ENCODE peak calls at places on chromosomes 7 and 10, in four cellular contexts. P is HCT116, A is HepG2, O is H1. I is an unnamed sample.

GRCh38 chr10:5948999-5949759 is 28.2 kb downstream of the IL15RA start:
- DNase-seq in A (peak), P (peak), O (peak), I (peak)

GRCh38 chr7:42167206-42167913 is 69.6 kb downstream of the GLI3 start:
- DNase-seq in A (no peak), O (no peak), P (no peak), I (no peak)

GRCh38 chr10:3987142-3987974 is 202.3 kb upstream of the KLF6 start:
- DNase-seq in A (no peak), O (no peak), P (no peak), I (no peak)

GRCh38 chr7:21869785-21870402 is 75.8 kb downstream of the CDCA7L start:
- DNase-seq in A (no peak), P (no peak), O (no peak), I (no peak)

GRCh38 chr7:83514977-83515376 is 134.0 kb downstream of the SEMA3E start:
- DNase-seq in A (no peak), O (peak), P (no peak), I (no peak)

GRCh38 chr10:102152545-102152890 is 329 bp downstream of the NOLC1 start:
- DNase-seq in P (no peak), A (no peak), O (no peak), I (no peak)

GRCh38 chr10:9160275-9160674 is 1105.8 kb downstream of the GATA3 start:
- DNase-seq in O (no peak), A (no peak), P (no peak), I (no peak)

GRCh38 chr10:61992683-61993629 is 91.5 kb downstream of the ARID5B start:
- DNase-seq in O (no peak), A (no peak), P (no peak), I (no peak)

GRCh38 chr10:112950714-112951348 is 784 bp downstream of the TCF7L2 start:
- DNase-seq in A (no peak), O (no peak), P (no peak), I (peak)

GRCh38 chr7:22990588-22990949 is 23.4 kb downstream of the HYCC1 start:
- DNase-seq in O (no peak), P (no peak), A (no peak), I (no peak)

GRCh38 chr10:11874568-11875182 is 51.5 kb downstream of the PROSER2 start:
- DNase-seq in A (peak), P (peak), O (no peak), I (peak)

GRCh38 chr7:87517136-87517805 is 41.8 kb upstream of the ABCB4 start:
- DNase-seq in O (no peak), P (no peak), A (no peak), I (no peak)

GRCh38 chr10:79028056-79028430 is 40.7 kb upstream of the ZMIZ1 start:
- DNase-seq in A (no peak), O (no peak), P (no peak), I (no peak)

GRCh38 chr10:78605800-78606350 is 462.9 kb upstream of the ZMIZ1 start:
- DNase-seq in O (no peak), A (peak), P (peak), I (no peak)

GRCh38 chr10:75556320-75556719 is 124.9 kb downstream of the LRMDA start:
- DNase-seq in O (no peak), A (no peak), P (no peak), I (no peak)

GRCh38 chr7:71682841-71683341 is 550.9 kb downstream of the GALNT17 start:
- DNase-seq in P (no peak), O (peak), A (no peak), I (no peak)

GRCh38 chr10:3398825-3399646 is 226.5 kb upstream of the PITRM1 start:
- DNase-seq in P (no peak), A (peak), O (no peak), I (no peak)

GRCh38 chr7:45078199-45078681 is 10.5 kb downstream of the NACAD start:
- DNase-seq in O (no peak), P (no peak), A (peak), I (peak)

GRCh38 chr7:35036361-35037171 is 719 bp downstream of the DPY19L1 start:
- DNase-seq in O (no peak), P (no peak), A (peak), I (peak)

GRCh38 chr7:100053201-100053600 is 3.6 kb downstream of the ZSCAN21 start:
- DNase-seq in A (peak), P (peak), O (no peak), I (peak)

GRCh38 chr10:120336910-120337540 is 120.0 kb upstream of the PLPP4 start:
- DNase-seq in A (peak), P (peak), O (peak), I (peak)

GRCh38 chr10:129102906-129103693 is 363.9 kb upstream of the MGMT start:
- DNase-seq in P (no peak), A (no peak), O (no peak), I (no peak)

GRCh38 chr10:87500646-87501048 is 4.0 kb upstream of the MINPP1 start:
- DNase-seq in O (no peak), A (peak), P (no peak), I (peak)

GRCh38 chr7:71419546-71420337 is 287.8 kb downstream of the GALNT17 start:
- DNase-seq in A (no peak), P (no peak), O (no peak), I (no peak)

GRCh38 chr7:47937065-47937687 is 11.1 kb downstream of the PKD1L1 start:
- DNase-seq in P (no peak), A (no peak), O (no peak), I (no peak)

GRCh38 chr7:94344826-94345225 is 49.9 kb upstream of the COL1A2 start:
- DNase-seq in P (no peak), O (no peak), A (no peak), I (no peak)

GRCh38 chr7:128236924-128237586 is 4.0 kb upstream of the LEP start:
- DNase-seq in P (no peak), O (no peak), A (peak), I (no peak)

GRCh38 chr10:3467052-3467906 is 294.7 kb upstream of the PITRM1 start:
- DNase-seq in P (peak), O (peak), A (no peak), I (no peak)

GRCh38 chr10:24215603-24216002 is 6.7 kb downstream of the KIAA1217 start:
- DNase-seq in O (no peak), P (no peak), A (no peak), I (no peak)

GRCh38 chr7:1999278-1999984 is 233.3 kb downstream of the MAD1L1 start:
- DNase-seq in P (no peak), O (no peak), A (no peak), I (no peak)

GRCh38 chr10:50358411-50358810 is 107.1 kb upstream of the ASAH2 start:
- DNase-seq in O (no peak), A (no peak), P (no peak), I (no peak)

GRCh38 chr7:76512941-76513816 is 2.8 kb downstream of the UPK3B start:
- DNase-seq in P (peak), A (peak), O (no peak), I (peak)

GRCh38 chr10:34649385-34649784 is 165.7 kb downstream of the PARD3 start:
- DNase-seq in O (no peak), P (no peak), A (no peak), I (no peak)

GRCh38 chr10:60114765-60115586 is 208.6 kb upstream of the CCDC6 start:
- DNase-seq in A (peak), P (peak), O (peak), I (peak)

GRCh38 chr7:90212149-90212495 is 582 bp downstream of the STEAP2 start:
- DNase-seq in A (no peak), O (no peak), P (no peak), I (no peak)

DNA sequence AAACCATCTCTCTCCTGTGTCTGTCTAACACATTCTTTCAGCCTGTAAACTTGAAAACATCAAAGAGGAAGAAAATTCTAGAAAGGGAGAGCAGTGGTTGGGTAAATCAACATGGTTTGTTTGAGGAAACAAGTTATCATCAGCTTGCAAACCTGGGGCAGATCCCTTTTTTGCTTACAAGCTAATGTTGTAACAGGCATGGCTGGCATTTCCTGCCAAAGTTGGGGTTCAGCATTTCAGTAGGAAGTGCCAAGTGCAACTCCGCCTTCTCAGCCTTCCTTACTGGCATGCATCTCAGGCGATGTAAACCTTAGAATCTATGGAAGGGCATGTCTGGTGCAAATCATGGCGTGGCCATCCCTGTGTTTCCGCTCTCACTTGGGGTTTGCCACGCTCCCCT is 112.7 kb downstream of the EEPD1 start:
- DNase-seq in P (no peak), A (peak), O (no peak), I (no peak)
- TF ChIP-seq FOSL1 in P (no peak), A (no peak), O (no peak), I (no peak)

DNA sequence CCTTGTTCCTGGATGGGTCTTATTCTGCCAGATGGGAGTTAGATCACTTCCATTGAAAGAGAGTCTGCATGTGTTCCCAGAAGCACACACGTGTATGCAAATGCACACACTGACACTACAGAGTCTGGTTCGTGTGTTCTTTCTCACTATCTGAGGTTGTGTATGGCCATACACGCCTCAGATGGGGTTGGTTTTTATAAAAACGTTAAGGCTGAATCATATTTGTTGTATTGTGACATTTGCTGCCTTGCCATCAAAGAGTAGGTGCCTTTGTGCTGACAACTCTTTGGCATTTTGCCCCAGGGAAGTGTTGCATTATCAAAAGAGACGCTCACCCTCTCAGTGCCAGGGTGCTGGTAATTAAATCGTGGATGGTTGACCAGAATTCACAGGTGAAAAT is 37.7 kb upstream of the HDAC9 start:
- DNase-seq in A (no peak), P (no peak), O (no peak), I (no peak)
- TF ChIP-seq FOSL1 in A (no peak), P (no peak), O (no peak), I (no peak)

GRCh38 chr7:105096306-105096705 is 82.3 kb downstream of the KMT2E start:
- DNase-seq in A (no peak), O (no peak), P (no peak), I (no peak)
- TF ChIP-seq FOSL1 in A (no peak), O (no peak), P (no peak), I (no peak)

GRCh38 chr7:11538751-11539299 is 293.2 kb downstream of the THSD7A start:
- DNase-seq in O (no peak), P (no peak), A (no peak), I (no peak)

GRCh38 chr7:11541330-11541729 is 290.7 kb downstream of the THSD7A start:
- DNase-seq in A (no peak), P (no peak), O (no peak), I (no peak)

GRCh38 chr7:11540271-11540761 is 291.7 kb downstream of the THSD7A start:
- DNase-seq in O (no peak), A (no peak), P (peak), I (no peak)

GRCh38 chr7:11539853-11540252 is 292.1 kb downstream of the THSD7A start:
- DNase-seq in P (no peak), A (no peak), O (no peak), I (no peak)
- TF ChIP-seq FOSL1 in P (no peak), A (no peak), O (no peak), I (no peak)

GRCh38 chr7:51369746-51370145 is 53.1 kb upstream of the COBL start:
- DNase-seq in O (no peak), P (no peak), A (no peak), I (no peak)
- TF ChIP-seq FOSL1 in O (no peak), P (no peak), A (no peak), I (no peak)

I was measured in K562.